ENCODE peak calls at places on chromosome 22, in eight cellular contexts. One of them, this sample, is unnamed.

GRCh38 chr22:23547818-23548500 is 32.1 kb downstream of the IGLL1 start:
- DNase-seq in HS-27A: no peak
- DNase-seq in hippocampal formation: no peak
- DNase-seq in GM13976: no peak
- DNase-seq in H54: no peak
- DNase-seq in A549: no peak
- DNase-seq in NCI-H1694: no peak
- DNase-seq in brain microvascular endothelial cell: no peak
- DNase-seq in this sample: no peak

GRCh38 chr22:35873426-35873825 is 155.2 kb downstream of the RBFOX2 start:
- DNase-seq in HS-27A: no peak
- DNase-seq in hippocampal formation: no peak
- DNase-seq in GM13976: peak; percentile 25
- DNase-seq in H54: no peak
- DNase-seq in A549: no peak
- DNase-seq in NCI-H1694: no peak
- DNase-seq in brain microvascular endothelial cell: no peak
- DNase-seq in this sample: no peak

GRCh38 chr22:32050678-32051515 is 7.8 kb downstream of the SLC5A1 start:
- DNase-seq in HS-27A: peak; percentile 38
- DNase-seq in hippocampal formation: no peak
- DNase-seq in GM13976: peak; percentile 42
- DNase-seq in H54: peak; percentile 70
- DNase-seq in A549: peak; percentile 40
- DNase-seq in NCI-H1694: no peak
- DNase-seq in brain microvascular endothelial cell: peak; percentile 86
- DNase-seq in this sample: peak; percentile 92

GRCh38 chr22:37639771-37640590 is 512 bp downstream of the SH3BP1 start:
- DNase-seq in HS-27A: no peak
- DNase-seq in hippocampal formation: no peak
- DNase-seq in GM13976: peak; percentile 74
- DNase-seq in H54: no peak
- DNase-seq in A549: no peak
- DNase-seq in NCI-H1694: no peak
- DNase-seq in brain microvascular endothelial cell: no peak
- DNase-seq in this sample: no peak

GRCh38 chr22:31575190-31575589 is 78.9 kb downstream of the SFI1 start:
- DNase-seq in HS-27A: no peak
- DNase-seq in hippocampal formation: no peak
- DNase-seq in GM13976: no peak
- DNase-seq in H54: no peak
- DNase-seq in A549: no peak
- DNase-seq in NCI-H1694: no peak
- DNase-seq in brain microvascular endothelial cell: no peak
- DNase-seq in this sample: no peak

GRCh38 chr22:25327018-25327755 is 107.7 kb downstream of the CRYBB2 start:
- DNase-seq in HS-27A: no peak
- DNase-seq in hippocampal formation: no peak
- DNase-seq in GM13976: no peak
- DNase-seq in H54: no peak
- DNase-seq in A549: no peak
- DNase-seq in NCI-H1694: no peak
- DNase-seq in brain microvascular endothelial cell: no peak
- DNase-seq in this sample: no peak

GRCh38 chr22:45218974-45219373 is 21.7 kb downstream of the KIAA0930 start:
- DNase-seq in HS-27A: no peak
- DNase-seq in hippocampal formation: no peak
- DNase-seq in GM13976: peak; percentile 82
- DNase-seq in H54: no peak
- DNase-seq in A549: no peak
- DNase-seq in NCI-H1694: peak; percentile 22
- DNase-seq in brain microvascular endothelial cell: peak; percentile 17
- DNase-seq in this sample: peak; percentile 35

GRCh38 chr22:29096736-29097669 is 24.2 kb downstream of the KREMEN1 start:
- DNase-seq in HS-27A: no peak
- DNase-seq in hippocampal formation: peak; percentile 17
- DNase-seq in GM13976: no peak
- DNase-seq in H54: no peak
- DNase-seq in A549: no peak
- DNase-seq in NCI-H1694: no peak
- DNase-seq in brain microvascular endothelial cell: no peak
- DNase-seq in this sample: no peak

GRCh38 chr22:36417281-36417686 is 29.5 kb upstream of the MYH9 start:
- DNase-seq in HS-27A: no peak
- DNase-seq in hippocampal formation: no peak
- DNase-seq in GM13976: no peak
- DNase-seq in H54: peak; percentile 42
- DNase-seq in A549: no peak
- DNase-seq in NCI-H1694: no peak
- DNase-seq in brain microvascular endothelial cell: no peak
- DNase-seq in this sample: peak; percentile 94

GRCh38 chr22:49046546-49047305 is 780.9 kb downstream of the BRD1 start:
- DNase-seq in HS-27A: no peak
- DNase-seq in hippocampal formation: peak; percentile 40
- DNase-seq in GM13976: peak; percentile 54
- DNase-seq in H54: no peak
- DNase-seq in A549: peak; percentile 50
- DNase-seq in NCI-H1694: peak; percentile 84
- DNase-seq in brain microvascular endothelial cell: peak; percentile 5
- DNase-seq in this sample: peak; percentile 18

GRCh38 chr22:38298312-38299000 is 18.8 kb downstream of the CSNK1E start:
- DNase-seq in HS-27A: no peak
- DNase-seq in hippocampal formation: no peak
- DNase-seq in GM13976: peak; percentile 72
- DNase-seq in H54: peak; percentile 93
- DNase-seq in A549: no peak
- DNase-seq in NCI-H1694: no peak
- DNase-seq in brain microvascular endothelial cell: peak; percentile 97
- DNase-seq in this sample: peak; percentile 71

GRCh38 chr22:39301926-39302325 is 17.5 kb downstream of the RPL3 start:
- DNase-seq in HS-27A: no peak
- DNase-seq in hippocampal formation: no peak
- DNase-seq in GM13976: no peak
- DNase-seq in H54: no peak
- DNase-seq in A549: no peak
- DNase-seq in NCI-H1694: no peak
- DNase-seq in brain microvascular endothelial cell: no peak
- DNase-seq in this sample: no peak

GRCh38 chr22:27966168-27967064 is 47.4 kb upstream of the PITPNB start:
- DNase-seq in HS-27A: no peak
- DNase-seq in hippocampal formation: no peak
- DNase-seq in GM13976: no peak
- DNase-seq in H54: no peak
- DNase-seq in A549: no peak
- DNase-seq in NCI-H1694: peak; percentile 7
- DNase-seq in brain microvascular endothelial cell: no peak
- DNase-seq in this sample: no peak

GRCh38 chr22:19331474-19331873 is 40.0 kb upstream of the CLTCL1 start:
- DNase-seq in HS-27A: no peak
- DNase-seq in hippocampal formation: no peak
- DNase-seq in GM13976: peak; percentile 12
- DNase-seq in H54: no peak
- DNase-seq in A549: no peak
- DNase-seq in NCI-H1694: no peak
- DNase-seq in brain microvascular endothelial cell: no peak
- DNase-seq in this sample: no peak

GRCh38 chr22:46464701-46465347 is 72.6 kb downstream of the CELSR1 start:
- DNase-seq in HS-27A: no peak
- DNase-seq in hippocampal formation: no peak
- DNase-seq in GM13976: no peak
- DNase-seq in H54: no peak
- DNase-seq in A549: no peak
- DNase-seq in NCI-H1694: no peak
- DNase-seq in brain microvascular endothelial cell: no peak
- DNase-seq in this sample: no peak

GRCh38 chr22:39724390-39724789 is 153.8 kb downstream of the CACNA1I start:
- DNase-seq in HS-27A: no peak
- DNase-seq in hippocampal formation: no peak
- DNase-seq in GM13976: no peak
- DNase-seq in H54: no peak
- DNase-seq in A549: no peak
- DNase-seq in NCI-H1694: no peak
- DNase-seq in brain microvascular endothelial cell: no peak
- DNase-seq in this sample: no peak

This sample was measured in kidney tubule cell.